ENCODE peak calls at places on chromosomes 1 and 21, in eight cellular contexts. One of them, this sample, is unnamed. For H3K4me1, the result is how much of the 10 kb centered on the place peaks cover.

GRCh38 chr1:940121-941026 is 16.7 kb downstream of the SAMD11 start:
- DNase-seq in heart left ventricle: peak
- DNase-seq in HCT116: no peak
- DNase-seq in aorta: peak
- DNase-seq in uterus: peak
- DNase-seq in A549: peak
- DNase-seq in body of pancreas: peak
- DNase-seq in prostate gland: no peak
- DNase-seq in this sample: no peak

GRCh38 chr1:154862927-154863701 is 7.0 kb downstream of the KCNN3 start:
- DNase-seq in heart left ventricle: no peak
- DNase-seq in HCT116: no peak
- DNase-seq in aorta: no peak
- DNase-seq in uterus: no peak
- DNase-seq in A549: no peak
- DNase-seq in body of pancreas: peak
- DNase-seq in prostate gland: no peak
- DNase-seq in this sample: no peak

GRCh38 chr1:55081188-55081904 is 42.0 kb downstream of the PCSK9 start:
- DNase-seq in heart left ventricle: no peak
- DNase-seq in HCT116: no peak
- DNase-seq in aorta: no peak
- DNase-seq in uterus: no peak
- DNase-seq in A549: no peak
- DNase-seq in body of pancreas: no peak
- DNase-seq in prostate gland: no peak
- DNase-seq in this sample: no peak

GRCh38 chr1:228464487-228464983 is 22.6 kb upstream of the RNF187 start:
- DNase-seq in heart left ventricle: peak
- DNase-seq in HCT116: no peak
- DNase-seq in aorta: peak
- DNase-seq in uterus: peak
- DNase-seq in A549: peak
- DNase-seq in body of pancreas: peak
- DNase-seq in prostate gland: no peak
- DNase-seq in this sample: no peak

GRCh38 chr1:35769759-35770446 is at the start of gene CLSPN:
- DNase-seq in heart left ventricle: peak
- DNase-seq in HCT116: peak
- DNase-seq in aorta: peak
- DNase-seq in uterus: peak
- DNase-seq in A549: peak
- DNase-seq in body of pancreas: peak
- DNase-seq in prostate gland: peak
- DNase-seq in this sample: peak

GRCh38 chr1:66090863-66091457 is 298.3 kb downstream of the PDE4B start:
- DNase-seq in heart left ventricle: no peak
- DNase-seq in HCT116: no peak
- DNase-seq in aorta: no peak
- DNase-seq in uterus: no peak
- DNase-seq in A549: no peak
- DNase-seq in body of pancreas: no peak
- DNase-seq in prostate gland: no peak
- DNase-seq in this sample: no peak

GRCh38 chr1:76408303-76408702 is 333.8 kb downstream of the ST6GALNAC3 start:
- DNase-seq in heart left ventricle: no peak
- DNase-seq in HCT116: no peak
- DNase-seq in aorta: no peak
- DNase-seq in uterus: no peak
- DNase-seq in A549: no peak
- DNase-seq in body of pancreas: no peak
- DNase-seq in prostate gland: no peak
- DNase-seq in this sample: no peak

GRCh38 chr1:31580513-31580870 is 4.2 kb downstream of the TINAGL1 start:
- DNase-seq in heart left ventricle: peak
- DNase-seq in HCT116: no peak
- DNase-seq in aorta: peak
- DNase-seq in uterus: peak
- DNase-seq in A549: no peak
- DNase-seq in body of pancreas: no peak
- DNase-seq in prostate gland: peak
- DNase-seq in this sample: no peak

GRCh38 chr1:58927722-58928085 is 143.9 kb upstream of the JUN start:
- DNase-seq in heart left ventricle: no peak
- DNase-seq in HCT116: no peak
- DNase-seq in aorta: no peak
- DNase-seq in uterus: no peak
- DNase-seq in A549: no peak
- DNase-seq in body of pancreas: no peak
- DNase-seq in prostate gland: no peak
- DNase-seq in this sample: no peak

GRCh38 chr1:26373281-26373680 is 731 bp upstream of the ZNF683 start:
- DNase-seq in heart left ventricle: no peak
- DNase-seq in HCT116: no peak
- DNase-seq in aorta: no peak
- DNase-seq in uterus: no peak
- DNase-seq in A549: no peak
- DNase-seq in body of pancreas: no peak
- DNase-seq in prostate gland: no peak
- DNase-seq in this sample: no peak

GRCh38 chr21:31530918-31531705 is 128.4 kb upstream of the SOD1 start:
- DNase-seq in heart left ventricle: no peak
- DNase-seq in HCT116: no peak
- DNase-seq in aorta: no peak
- DNase-seq in uterus: no peak
- DNase-seq in A549: no peak
- DNase-seq in body of pancreas: peak
- DNase-seq in prostate gland: peak
- DNase-seq in this sample: no peak

GRCh38 chr1:160522622-160523345 is at the start of gene SLAMF6:
- DNase-seq in heart left ventricle: no peak
- DNase-seq in HCT116: no peak
- DNase-seq in aorta: no peak
- DNase-seq in uterus: no peak
- DNase-seq in A549: no peak
- DNase-seq in body of pancreas: no peak
- DNase-seq in prostate gland: no peak
- DNase-seq in this sample: no peak

GRCh38 chr1:61337981-61338848 is 255.9 kb downstream of the NFIA start:
- DNase-seq in heart left ventricle: peak
- DNase-seq in HCT116: peak
- DNase-seq in aorta: peak
- DNase-seq in uterus: peak
- DNase-seq in A549: peak
- DNase-seq in body of pancreas: peak
- DNase-seq in prostate gland: peak
- DNase-seq in this sample: peak

GRCh38 chr1:222712253-222713090 is at the start of the genes AIDA and BROX:
- DNase-seq in heart left ventricle: peak
- DNase-seq in HCT116: peak
- DNase-seq in aorta: peak
- DNase-seq in uterus: peak
- DNase-seq in A549: peak
- DNase-seq in body of pancreas: peak
- DNase-seq in prostate gland: peak
- DNase-seq in this sample: peak

GRCh38 chr21:45640888-45641479 is 2.5 kb upstream of the PCBP3 start:
- DNase-seq in heart left ventricle: no peak
- DNase-seq in HCT116: no peak
- DNase-seq in aorta: no peak
- DNase-seq in uterus: no peak
- DNase-seq in A549: peak
- DNase-seq in body of pancreas: no peak
- DNase-seq in prostate gland: no peak
- DNase-seq in this sample: no peak

GRCh38 chr1:214719207-214719606 is 116.2 kb downstream of the CENPF start:
- DNase-seq in heart left ventricle: no peak
- DNase-seq in HCT116: no peak
- DNase-seq in aorta: no peak
- DNase-seq in uterus: no peak
- DNase-seq in A549: peak
- DNase-seq in body of pancreas: no peak
- DNase-seq in prostate gland: no peak
- DNase-seq in this sample: no peak

GRCh38 chr1:27550510-27551169 is 53.3 kb downstream of the AHDC1 start:
- DNase-seq in heart left ventricle: peak
- DNase-seq in HCT116: no peak
- DNase-seq in aorta: no peak
- DNase-seq in uterus: no peak
- DNase-seq in A549: no peak
- DNase-seq in body of pancreas: no peak
- DNase-seq in prostate gland: no peak
- DNase-seq in this sample: no peak

GRCh38 chr1:243837907-243838546 is 12.0 kb downstream of the AKT3 start:
- DNase-seq in heart left ventricle: no peak
- DNase-seq in HCT116: no peak
- DNase-seq in aorta: no peak
- DNase-seq in uterus: no peak
- DNase-seq in A549: no peak
- DNase-seq in body of pancreas: no peak
- DNase-seq in prostate gland: no peak
- DNase-seq in this sample: no peak

DNA sequence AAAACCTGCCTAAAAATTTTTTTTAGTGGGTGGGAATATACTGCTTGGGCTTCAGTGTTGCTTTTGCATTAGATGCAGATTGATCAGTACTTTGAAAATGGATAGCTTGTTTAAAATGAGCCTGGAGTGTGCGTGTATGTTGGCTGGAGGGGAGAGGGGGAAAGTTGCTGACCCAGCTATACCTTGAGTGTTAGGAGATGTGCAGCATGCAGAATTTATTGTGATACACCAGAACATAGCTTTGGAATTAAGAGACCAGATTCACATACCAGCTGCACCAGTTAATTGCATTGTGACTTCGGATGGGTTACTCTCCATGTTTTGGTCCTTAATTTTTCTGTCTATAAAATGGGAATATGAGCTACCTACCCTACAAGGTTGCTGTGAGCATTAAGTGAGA is 60.4 kb downstream of the PRDM2 start:
- DNase-seq in heart left ventricle: no peak
- DNase-seq in HCT116: no peak
- DNase-seq in aorta: no peak
- DNase-seq in uterus: no peak
- DNase-seq in A549: no peak
- DNase-seq in body of pancreas: no peak
- DNase-seq in prostate gland: no peak
- DNase-seq in this sample: no peak
- H3K4me1 ChIP-seq in heart left ventricle: half or more
- H3K4me1 ChIP-seq in HCT116: half or more
- H3K4me1 ChIP-seq in aorta: under half
- H3K4me1 ChIP-seq in uterus: under half
- H3K4me1 ChIP-seq in A549: under half
- H3K4me1 ChIP-seq in body of pancreas: half or more
- H3K4me1 ChIP-seq in prostate gland: under half
- H3K4me1 ChIP-seq in this sample: half or more

GRCh38 chr1:205543351-205544305 is 39.2 kb downstream of the CDK18 start:
- DNase-seq in heart left ventricle: peak
- DNase-seq in HCT116: no peak
- DNase-seq in aorta: peak
- DNase-seq in uterus: peak
- DNase-seq in A549: peak
- DNase-seq in body of pancreas: peak
- DNase-seq in prostate gland: peak
- DNase-seq in this sample: peak
- H3K4me3 ChIP-seq in heart left ventricle: peak
- H3K4me3 ChIP-seq in HCT116: no peak
- H3K4me3 ChIP-seq in aorta: peak
- H3K4me3 ChIP-seq in uterus: peak
- H3K4me3 ChIP-seq in A549: peak
- H3K4me3 ChIP-seq in body of pancreas: no peak
- H3K4me3 ChIP-seq in prostate gland: peak
- H3K4me3 ChIP-seq in this sample: peak

GRCh38 chr1:74729741-74730478 is 2.9 kb downstream of the CRYZ start:
- DNase-seq in heart left ventricle: no peak
- DNase-seq in HCT116: peak
- DNase-seq in aorta: no peak
- DNase-seq in uterus: no peak
- DNase-seq in A549: peak
- DNase-seq in body of pancreas: no peak
- DNase-seq in prostate gland: no peak
- DNase-seq in this sample: no peak
- H3K4me1 ChIP-seq in heart left ventricle: under half
- H3K4me1 ChIP-seq in HCT116: under half
- H3K4me1 ChIP-seq in aorta: under half
- H3K4me1 ChIP-seq in uterus: under half
- H3K4me1 ChIP-seq in A549: under half
- H3K4me1 ChIP-seq in body of pancreas: under half
- H3K4me1 ChIP-seq in prostate gland: under half
- H3K4me1 ChIP-seq in this sample: under half

GRCh38 chr1:206772228-206773002 is at the start of gene IL10:
- DNase-seq in heart left ventricle: peak
- DNase-seq in HCT116: no peak
- DNase-seq in aorta: no peak
- DNase-seq in uterus: no peak
- DNase-seq in A549: no peak
- DNase-seq in body of pancreas: peak
- DNase-seq in prostate gland: no peak
- DNase-seq in this sample: no peak

GRCh38 chr1:206769331-206769731 is 1.2 kb upstream of the IL19 start:
- DNase-seq in heart left ventricle: no peak
- DNase-seq in HCT116: no peak
- DNase-seq in aorta: no peak
- DNase-seq in uterus: no peak
- DNase-seq in A549: no peak
- DNase-seq in body of pancreas: peak
- DNase-seq in prostate gland: no peak
- DNase-seq in this sample: no peak

GRCh38 chr1:206768472-206769330 is 1.9 kb upstream of the IL19 start:
- DNase-seq in heart left ventricle: no peak
- DNase-seq in HCT116: no peak
- DNase-seq in aorta: no peak
- DNase-seq in uterus: no peak
- DNase-seq in A549: no peak
- DNase-seq in body of pancreas: no peak
- DNase-seq in prostate gland: no peak
- DNase-seq in this sample: no peak

GRCh38 chr1:206771353-206771722 is 765 bp downstream of the IL19 start:
- DNase-seq in heart left ventricle: no peak
- DNase-seq in HCT116: no peak
- DNase-seq in aorta: no peak
- DNase-seq in uterus: no peak
- DNase-seq in A549: no peak
- DNase-seq in body of pancreas: no peak
- DNase-seq in prostate gland: no peak
- DNase-seq in this sample: no peak

GRCh38 chr1:206770531-206771352 is at the start of gene IL19:
- DNase-seq in heart left ventricle: no peak
- DNase-seq in HCT116: no peak
- DNase-seq in aorta: no peak
- DNase-seq in uterus: no peak
- DNase-seq in A549: no peak
- DNase-seq in body of pancreas: no peak
- DNase-seq in prostate gland: no peak
- DNase-seq in this sample: no peak
- H3K4me3 ChIP-seq in heart left ventricle: peak
- H3K4me3 ChIP-seq in HCT116: no peak
- H3K4me3 ChIP-seq in aorta: no peak
- H3K4me3 ChIP-seq in uterus: no peak
- H3K4me3 ChIP-seq in A549: no peak
- H3K4me3 ChIP-seq in body of pancreas: no peak
- H3K4me3 ChIP-seq in prostate gland: no peak
- H3K4me3 ChIP-seq in this sample: no peak

GRCh38 chr1:156744344-156744743 is 3.5 kb upstream of the MRPL24 start:
- DNase-seq in heart left ventricle: no peak
- DNase-seq in HCT116: no peak
- DNase-seq in aorta: no peak
- DNase-seq in uterus: no peak
- DNase-seq in A549: no peak
- DNase-seq in body of pancreas: no peak
- DNase-seq in prostate gland: no peak
- DNase-seq in this sample: no peak
- H3K4me1 ChIP-seq in heart left ventricle: half or more
- H3K4me1 ChIP-seq in HCT116: half or more
- H3K4me1 ChIP-seq in aorta: under half
- H3K4me1 ChIP-seq in uterus: under half
- H3K4me1 ChIP-seq in A549: half or more
- H3K4me1 ChIP-seq in body of pancreas: half or more
- H3K4me1 ChIP-seq in prostate gland: under half
- H3K4me1 ChIP-seq in this sample: under half